ENCODE peak calls at places on chromosomes 12 and 14, in seven cellular contexts. O is GM23248; L is stimulated activated CD8-positive, alpha-beta memory T cell treated with anti-CD3 and anti-CD28 coated beads, Interleukin-7, amount 100 ng/mL, for 24 hours; S is lower leg skin; B is AG20443; Q is cortex of kidney; A is COR-L47. U is an unnamed sample.
A peak's percentile ranks its signal among the peaks of the same experiment; 100 is the strongest.

GRCh38 chr14:99578541-99579044 is 25.4 kb downstream of the CCDC85C start:
- DNase-seq in O (peak; percentile 40), L (no peak), S (no peak), B (no peak), Q (no peak), A (no peak), U (no peak)

GRCh38 chr14:68285421-68286179 is 466.0 kb downstream of the RAD51B start:
- DNase-seq in O (peak; percentile 23), L (peak; percentile 30), S (no peak), B (peak; percentile 43), Q (no peak), A (no peak), U (no peak)

GRCh38 chr14:21868442-21869046 is 194.9 kb upstream of the OR4E1 start:
- DNase-seq in O (peak; percentile 54), L (peak; percentile 54), S (no peak), B (peak; percentile 12), Q (no peak), A (peak; percentile 3), U (peak; percentile 31)

GRCh38 chr12:84632556-84632955 is 280.0 kb downstream of the SLC6A15 start:
- DNase-seq in O (no peak), L (no peak), S (no peak), B (no peak), Q (no peak), A (no peak), U (no peak)

GRCh38 chr12:57027805-57028153 is 11.4 kb upstream of the TAC3 start:
- DNase-seq in O (no peak), L (no peak), S (no peak), B (no peak), Q (no peak), A (no peak), U (no peak)

GRCh38 chr14:54538055-54538454 is 28.3 kb downstream of the CGRRF1 start:
- DNase-seq in O (no peak), L (no peak), S (no peak), B (no peak), Q (no peak), A (no peak), U (no peak)

GRCh38 chr12:100189241-100190012 is 11.2 kb upstream of the ACTR6 start:
- DNase-seq in O (no peak), L (no peak), S (no peak), B (no peak), Q (no peak), A (no peak), U (no peak)

GRCh38 chr12:110050927-110051326 is 2.6 kb upstream of the C12orf76 start:
- DNase-seq in O (no peak), L (no peak), S (no peak), B (no peak), Q (no peak), A (no peak), U (no peak)

GRCh38 chr14:103372017-103372416 is 13.2 kb upstream of the MARK3 start:
- DNase-seq in O (no peak), L (no peak), S (no peak), B (no peak), Q (no peak), A (no peak), U (no peak)

GRCh38 chr14:95290769-95291440 is 28.8 kb downstream of the CLMN start:
- DNase-seq in O (no peak), L (no peak), S (peak; percentile 42), B (no peak), Q (no peak), A (peak; percentile 99), U (no peak)

GRCh38 chr14:55794655-55795583 is 214.9 kb downstream of the KTN1 start:
- DNase-seq in O (peak; percentile 57), L (no peak), S (no peak), B (no peak), Q (no peak), A (peak; percentile 56), U (no peak)

GRCh38 chr14:68961781-68962584 is 17.1 kb downstream of the ACTN1 start:
- DNase-seq in O (peak; percentile 65), L (no peak), S (no peak), B (no peak), Q (no peak), A (peak; percentile 35), U (no peak)

GRCh38 chr12:107014050-107014449 is 27.1 kb upstream of the MTERF2 start:
- DNase-seq in O (peak; percentile 3), L (no peak), S (no peak), B (no peak), Q (no peak), A (peak; percentile 17), U (no peak)

GRCh38 chr14:105087963-105088811 is 23.0 kb upstream of the GPR132 start:
- DNase-seq in O (peak; percentile 84), L (no peak), S (no peak), B (peak; percentile 77), Q (no peak), A (no peak), U (peak; percentile 74)

GRCh38 chr12:119913931-119914330 is 36.8 kb upstream of the CIT start:
- DNase-seq in O (no peak), L (no peak), S (no peak), B (no peak), Q (no peak), A (no peak), U (no peak)

GRCh38 chr12:50241178-50241577 is 42.1 kb downstream of the LIMA1 start:
- DNase-seq in O (peak; percentile 30), L (no peak), S (no peak), B (no peak), Q (no peak), A (peak; percentile 40), U (no peak)

GRCh38 chr12:87428701-87429277 is 600.4 kb downstream of the C12orf50 start:
- DNase-seq in O (peak; percentile 58), L (no peak), S (no peak), B (peak; percentile 8), Q (no peak), A (no peak), U (no peak)

GRCh38 chr12:105924526-105925208 is 214.1 kb downstream of the NUAK1 start:
- DNase-seq in O (no peak), L (no peak), S (no peak), B (no peak), Q (no peak), A (no peak), U (no peak)

U was measured in H1.